ENCODE peak calls at places on chromosome 13, in ten cellular contexts. F is Caki2; O is stimulated activated CD8-positive, alpha-beta memory T cell treated with anti-CD3 and anti-CD28 coated beads, Interleukin-12 subunit alpha, Interleukin-12 subunit beta, amount 100 ng/mL, for 4 hours; S is head of caudate nucleus; Q is glutamatergic neuron; H is left lung; G is activated CD8-positive, alpha-beta T cell treated with anti-CD3 and anti-CD28 coated beads, Interleukin-2, amount 10 ng/mL, durations not matched to agents 7 days and 5 days; W is fibroblast of the conjunctiva; N is activated naive CD8-positive, alpha-beta T cell treated with anti-CD3 and anti-CD28 coated beads, Interleukin-2, amount 50 U/mL, for 24 hours; K is myocyte. R is an unnamed sample.

GRCh38 chr13:44976949-44977583 is 12.2 kb downstream of the NUFIP1 start:
- DNase-seq in W (no peak), K (no peak), G (no peak), F (no peak), S (no peak), Q (no peak), H (no peak), N (no peak), O (no peak), R (no peak)

GRCh38 chr13:92826197-92826596 is 400.4 kb upstream of the GPC6 start:
- DNase-seq in F (no peak), O (no peak), W (no peak), H (no peak), K (no peak), N (no peak), G (no peak), Q (no peak), S (no peak), R (no peak)

GRCh38 chr13:26112843-26113242 is 61.0 kb upstream of the SHISA2 start:
- DNase-seq in F (peak), H (no peak), O (no peak), N (no peak), K (no peak), W (no peak), Q (no peak), G (no peak), S (no peak), R (no peak)

GRCh38 chr13:26227396-26227971 is 5.4 kb upstream of the RNF6 start:
- DNase-seq in S (no peak), W (no peak), K (no peak), H (no peak), G (no peak), O (no peak), Q (no peak), F (no peak), N (no peak), R (no peak)

GRCh38 chr13:78382946-78383542 is 220.3 kb downstream of the POU4F1 start:
- DNase-seq in W (no peak), O (no peak), S (no peak), N (no peak), K (no peak), Q (peak), F (no peak), H (no peak), G (no peak), R (no peak)

GRCh38 chr13:31201341-31202024 is 1.7 kb downstream of the B3GLCT start:
- DNase-seq in S (peak), O (no peak), W (no peak), G (no peak), H (no peak), K (peak), F (no peak), N (no peak), Q (no peak), R (peak)

GRCh38 chr13:72839831-72840426 is 58.0 kb downstream of the PIBF1 start:
- DNase-seq in O (no peak), N (peak), S (peak), K (peak), F (peak), G (peak), W (peak), Q (peak), H (no peak), R (peak)

GRCh38 chr13:20219585-20219984 is 12.5 kb downstream of the GJB6 start:
- DNase-seq in O (no peak), F (no peak), N (no peak), S (no peak), H (no peak), G (no peak), W (no peak), Q (no peak), K (no peak), R (no peak)

GRCh38 chr13:33184530-33184929 is 101.0 kb downstream of the STARD13 start:
- DNase-seq in H (no peak), F (no peak), S (no peak), O (no peak), Q (no peak), G (no peak), W (no peak), N (no peak), K (no peak), R (no peak)

R was measured in SK-N-SH.